ENCODE peak calls at places on chromosomes 11 and 22, in six cellular contexts. W is GM23248, J is Karpas-422, P is neuronal stem cell, K is astrocyte, T is adipocyte. Z is an unnamed sample.
A peak's percentile ranks its signal among the peaks of the same experiment; 100 is the strongest.

GRCh38 chr11:368414-369335 is 624 bp upstream of the B4GALNT4 start:
- DNase-seq in W (peak; percentile 60), J (no peak), P (peak; percentile 32), K (no peak), T (no peak), Z (no peak)

GRCh38 chr11:65429724-65430405 is 7.3 kb downstream of the NEAT1 start:
- DNase-seq in W (peak; percentile 83), J (peak; percentile 82), P (no peak), K (peak; percentile 72), T (peak; percentile 75), Z (peak; percentile 77)

GRCh38 chr11:64918056-64918455 is 1.0 kb upstream of the ATG2A start:
- DNase-seq in W (peak; percentile 89), J (peak; percentile 75), P (no peak), K (peak; percentile 47), T (peak; percentile 85), Z (no peak)

GRCh38 chr11:64865286-64866172 is 12.9 kb downstream of the EHD1 start:
- DNase-seq in W (peak; percentile 92), J (peak; percentile 83), P (no peak), K (peak; percentile 81), T (peak; percentile 60), Z (no peak)

GRCh38 chr11:117733311-117733710 is 63.7 kb downstream of the DSCAML1 start:
- DNase-seq in W (no peak), J (no peak), P (no peak), K (no peak), T (no peak), Z (no peak)

GRCh38 chr11:26276798-26277424 is 55.0 kb upstream of the ANO3 start:
- DNase-seq in W (peak; percentile 65), J (peak; percentile 89), P (peak; percentile 75), K (peak; percentile 45), T (peak; percentile 86), Z (peak; percentile 53)

GRCh38 chr11:6297831-6298230 is 22.5 kb downstream of the CAVIN3 start:
- DNase-seq in W (peak; percentile 29), J (peak; percentile 42), P (no peak), K (no peak), T (no peak), Z (no peak)

GRCh38 chr22:37906364-37907008 is 389 bp downstream of the MICALL1 start:
- DNase-seq in W (peak; percentile 49), J (peak; percentile 82), P (no peak), K (no peak), T (peak; percentile 51), Z (peak; percentile 53)

GRCh38 chr11:43907028-43907966 is 26.7 kb downstream of the ALKBH3 start:
- DNase-seq in W (no peak), J (peak; percentile 57), P (no peak), K (no peak), T (no peak), Z (no peak)

GRCh38 chr22:45996241-45997076 is 19.5 kb upstream of the WNT7B start:
- DNase-seq in W (peak; percentile 94), J (no peak), P (no peak), K (peak; percentile 65), T (peak; percentile 59), Z (no peak)

GRCh38 chr11:121318848-121319834 is 26.6 kb downstream of the SC5D start:
- DNase-seq in W (peak; percentile 74), J (peak; percentile 72), P (peak; percentile 32), K (peak; percentile 41), T (peak; percentile 81), Z (no peak)

GRCh38 chr22:48753752-48754517 is 1073.7 kb downstream of the BRD1 start:
- DNase-seq in W (no peak), J (no peak), P (no peak), K (no peak), T (no peak), Z (peak; percentile 10)

GRCh38 chr11:132646890-132647289 is 885.4 kb downstream of the OPCML start:
- DNase-seq in W (no peak), J (no peak), P (no peak), K (no peak), T (no peak), Z (no peak)

GRCh38 chr11:117411736-117412135 is 84.1 kb downstream of the CEP164 start:
- DNase-seq in W (no peak), J (no peak), P (no peak), K (no peak), T (no peak), Z (no peak)

GRCh38 chr22:23070418-23071162 is at the start of gene GNAZ:
- DNase-seq in W (peak; percentile 12), J (peak; percentile 79), P (peak; percentile 51), K (no peak), T (peak; percentile 59), Z (no peak)

GRCh38 chr11:67095214-67095507 is 23.9 kb upstream of the KDM2A start:
- DNase-seq in W (no peak), J (no peak), P (no peak), K (no peak), T (no peak), Z (no peak)

GRCh38 chr11:72969894-72970335 is 155.7 kb downstream of the ATG16L2 start:
- DNase-seq in W (peak; percentile 82), J (no peak), P (no peak), K (peak; percentile 96), T (peak; percentile 70), Z (no peak)

GRCh38 chr11:48055292-48056132 is 75.2 kb downstream of the PTPRJ start:
- DNase-seq in W (no peak), J (peak; percentile 77), P (no peak), K (peak; percentile 93), T (peak; percentile 40), Z (peak; percentile 71)

GRCh38 chr22:32127904-32128303 is 31.2 kb downstream of the C22orf42 start:
- DNase-seq in W (no peak), J (no peak), P (no peak), K (no peak), T (no peak), Z (no peak)

GRCh38 chr11:113984781-113985180 is 9.9 kb downstream of the HTR3A start:
- DNase-seq in W (no peak), J (no peak), P (no peak), K (no peak), T (no peak), Z (no peak)

GRCh38 chr11:113048820-113049555 is 87.8 kb downstream of the NCAM1 start:
- DNase-seq in W (peak; percentile 82), J (no peak), P (no peak), K (peak; percentile 61), T (no peak), Z (no peak)

GRCh38 chr11:107859459-107860239 is 1.1 kb upstream of the SLC35F2 start:
- DNase-seq in W (peak; percentile 58), J (peak; percentile 78), P (no peak), K (no peak), T (peak; percentile 52), Z (peak; percentile 76)

GRCh38 chr11:82701847-82702520 is 31.7 kb downstream of the FAM181B start:
- DNase-seq in W (peak; percentile 50), J (peak; percentile 88), P (peak; percentile 65), K (no peak), T (peak; percentile 51), Z (peak; percentile 22)

GRCh38 chr11:124738713-124739478 is 846 bp upstream of the NRGN start:
- DNase-seq in W (no peak), J (no peak), P (no peak), K (no peak), T (no peak), Z (no peak)
- H3K9ac ChIP-seq in W (no peak overlapping the region), J (no peak overlapping the region), P (no peak overlapping the region), K (peak overlapping the region; percentile 64), T (no peak overlapping the region), Z (peak overlapping the region; percentile 23)

GRCh38 chr11:2530855-2531200 is 86.0 kb downstream of the KCNQ1 start:
- DNase-seq in W (no peak), J (no peak), P (no peak), K (no peak), T (no peak), Z (no peak)
- H3K9ac ChIP-seq in W (no peak overlapping the region), J (no peak overlapping the region), P (no peak overlapping the region), K (no peak overlapping the region), T (no peak overlapping the region), Z (no peak overlapping the region)

GRCh38 chr11:27413218-27413617 is 50.2 kb upstream of the CCDC34 start:
- DNase-seq in W (no peak), J (no peak), P (no peak), K (no peak), T (no peak), Z (no peak)
- H3K9ac ChIP-seq in W (no peak overlapping the region), J (no peak overlapping the region), P (no peak overlapping the region), K (no peak overlapping the region), T (no peak overlapping the region), Z (no peak overlapping the region)

GRCh38 chr11:35287491-35287890 is 131.9 kb downstream of the SLC1A2 start:
- DNase-seq in W (no peak), J (no peak), P (no peak), K (no peak), T (no peak), Z (no peak)

GRCh38 chr11:35288311-35288710 is 131.0 kb downstream of the SLC1A2 start:
- DNase-seq in W (peak; percentile 33), J (no peak), P (no peak), K (no peak), T (no peak), Z (no peak)

GRCh38 chr11:35290876-35291275 is 128.5 kb downstream of the SLC1A2 start:
- DNase-seq in W (no peak), J (no peak), P (no peak), K (no peak), T (no peak), Z (no peak)

GRCh38 chr11:35288817-35289541 is 130.4 kb downstream of the SLC1A2 start:
- DNase-seq in W (peak; percentile 84), J (no peak), P (no peak), K (peak; percentile 83), T (peak; percentile 80), Z (no peak)

DNA sequence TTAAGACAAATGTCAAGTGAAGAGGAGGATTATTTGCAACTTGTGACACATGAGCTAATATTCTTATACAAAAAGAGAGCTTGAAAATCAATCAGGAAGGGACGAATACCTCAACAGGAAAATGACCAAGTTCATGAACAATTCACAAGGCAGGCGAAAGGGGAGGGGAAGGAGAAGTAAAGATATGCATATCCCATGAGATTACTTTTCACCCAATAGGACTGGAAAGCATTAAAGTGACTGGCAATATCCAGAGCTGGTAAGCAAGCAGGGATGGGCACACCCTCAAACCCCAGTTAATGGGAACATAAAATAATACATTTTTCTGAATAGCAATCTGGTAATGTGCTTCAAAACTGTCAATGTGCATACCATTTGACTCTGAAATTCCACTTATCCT is 129.5 kb downstream of the SLC1A2 start:
- DNase-seq in W (peak; percentile 76), J (no peak), P (no peak), K (peak; percentile 66), T (peak; percentile 55), Z (no peak)
- H3K9ac ChIP-seq in W (peak overlapping the region; percentile 73), J (no peak overlapping the region), P (no peak overlapping the region), K (peak overlapping the region; percentile 52), T (peak overlapping the region; percentile 73), Z (no peak overlapping the region)

GRCh38 chr11:76151561-76152085 is 54.7 kb downstream of the WNT11 start:
- DNase-seq in W (no peak), J (no peak), P (no peak), K (no peak), T (no peak), Z (peak; percentile 69)
- H3K9ac ChIP-seq in W (no peak overlapping the region), J (peak overlapping the region; percentile 57), P (peak overlapping the region; percentile 51), K (no peak overlapping the region), T (peak overlapping the region; percentile 81), Z (no peak overlapping the region)

DNA sequence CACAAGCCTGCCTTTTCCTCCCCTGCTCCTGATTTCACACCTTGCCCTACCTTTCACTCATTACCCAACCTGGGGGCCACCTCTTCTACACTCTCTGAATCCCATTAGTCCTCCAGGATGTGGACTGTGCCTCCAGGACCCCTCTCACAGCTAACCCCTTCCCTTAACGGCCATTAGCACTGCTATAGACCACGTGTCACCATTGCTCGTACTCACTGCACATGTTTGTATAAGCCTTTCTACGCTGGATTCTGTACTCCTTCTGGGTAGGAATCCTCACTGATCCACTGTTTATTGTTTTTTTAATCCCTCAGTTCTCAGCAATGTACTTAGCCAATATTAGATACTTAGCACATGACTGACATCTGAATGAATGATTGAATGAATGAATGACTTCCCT is 40.9 kb downstream of the KIRREL3 start:
- DNase-seq in W (no peak), J (no peak), P (no peak), K (no peak), T (no peak), Z (no peak)
- H3K9ac ChIP-seq in W (no peak overlapping the region), J (no peak overlapping the region), P (no peak overlapping the region), K (no peak overlapping the region), T (no peak overlapping the region), Z (no peak overlapping the region)

Z was measured in colonic mucosa.